ENCODE peak calls at places on chromosomes 13 and 19, in six cellular contexts. One of them, this sample, is unnamed.

GRCh38 chr19:43437712-43438111 is 23.0 kb downstream of the TEX101 start:
- DNase-seq in neuronal stem cell: no peak
- DNase-seq in heart left ventricle: no peak
- DNase-seq in HCT116: no peak
- DNase-seq in aorta: no peak
- DNase-seq in tibial nerve: no peak
- DNase-seq in this sample: no peak

GRCh38 chr13:80116107-80116506 is 224.8 kb downstream of the SPRY2 start:
- DNase-seq in aorta: no peak
- DNase-seq in HCT116: no peak
- DNase-seq in tibial nerve: no peak
- DNase-seq in heart left ventricle: no peak
- DNase-seq in neuronal stem cell: no peak
- DNase-seq in this sample: no peak

GRCh38 chr13:27405521-27406134 is 18.8 kb upstream of the GTF3A start:
- DNase-seq in aorta: no peak
- DNase-seq in neuronal stem cell: no peak
- DNase-seq in tibial nerve: no peak
- DNase-seq in heart left ventricle: no peak
- DNase-seq in HCT116: no peak
- DNase-seq in this sample: no peak

GRCh38 chr13:39202746-39203145 is 164.5 kb downstream of the NHLRC3 start:
- DNase-seq in aorta: no peak
- DNase-seq in heart left ventricle: no peak
- DNase-seq in neuronal stem cell: no peak
- DNase-seq in tibial nerve: no peak
- DNase-seq in HCT116: no peak
- DNase-seq in this sample: no peak

GRCh38 chr19:12647047-12647446 is 19.5 kb downstream of the MAN2B1 start:
- DNase-seq in heart left ventricle: no peak
- DNase-seq in tibial nerve: no peak
- DNase-seq in aorta: no peak
- DNase-seq in HCT116: no peak
- DNase-seq in neuronal stem cell: no peak
- DNase-seq in this sample: no peak

GRCh38 chr19:5083547-5083965 is 114.6 kb downstream of the KDM4B start:
- DNase-seq in tibial nerve: peak
- DNase-seq in neuronal stem cell: no peak
- DNase-seq in HCT116: no peak
- DNase-seq in aorta: peak
- DNase-seq in heart left ventricle: peak
- DNase-seq in this sample: no peak

GRCh38 chr13:23567792-23568480 is 2.3 kb upstream of the TNFRSF19 start:
- DNase-seq in HCT116: no peak
- DNase-seq in neuronal stem cell: peak
- DNase-seq in heart left ventricle: no peak
- DNase-seq in aorta: no peak
- DNase-seq in tibial nerve: no peak
- DNase-seq in this sample: no peak

GRCh38 chr19:677601-678380 is 1.6 kb downstream of the FSTL3 start:
- DNase-seq in tibial nerve: no peak
- DNase-seq in aorta: no peak
- DNase-seq in neuronal stem cell: no peak
- DNase-seq in heart left ventricle: no peak
- DNase-seq in HCT116: no peak
- DNase-seq in this sample: no peak

GRCh38 chr13:72145383-72145782 is 278.4 kb upstream of the DACH1 start:
- DNase-seq in aorta: no peak
- DNase-seq in HCT116: no peak
- DNase-seq in neuronal stem cell: no peak
- DNase-seq in heart left ventricle: no peak
- DNase-seq in tibial nerve: no peak
- DNase-seq in this sample: no peak

GRCh38 chr13:95087746-95088305 is 213.4 kb downstream of the ABCC4 start:
- DNase-seq in tibial nerve: no peak
- DNase-seq in heart left ventricle: no peak
- DNase-seq in aorta: no peak
- DNase-seq in HCT116: no peak
- DNase-seq in neuronal stem cell: no peak
- DNase-seq in this sample: no peak

GRCh38 chr13:106407338-106407737 is 128.1 kb downstream of the EFNB2 start:
- DNase-seq in tibial nerve: no peak
- DNase-seq in neuronal stem cell: no peak
- DNase-seq in heart left ventricle: no peak
- DNase-seq in aorta: no peak
- DNase-seq in HCT116: no peak
- DNase-seq in this sample: no peak

GRCh38 chr13:20127563-20128458 is 33.0 kb downstream of the GJA3 start:
- DNase-seq in tibial nerve: peak
- DNase-seq in aorta: peak
- DNase-seq in HCT116: no peak
- DNase-seq in neuronal stem cell: peak
- DNase-seq in heart left ventricle: peak
- DNase-seq in this sample: peak

GRCh38 chr19:14404322-14404721 is 14.8 kb downstream of the DDX39A start:
- DNase-seq in tibial nerve: no peak
- DNase-seq in HCT116: no peak
- DNase-seq in neuronal stem cell: no peak
- DNase-seq in aorta: no peak
- DNase-seq in heart left ventricle: no peak
- DNase-seq in this sample: no peak

GRCh38 chr19:14400913-14401312 is 18.2 kb downstream of the DDX39A start:
- DNase-seq in tibial nerve: no peak
- DNase-seq in neuronal stem cell: no peak
- DNase-seq in HCT116: no peak
- DNase-seq in heart left ventricle: no peak
- DNase-seq in aorta: peak
- DNase-seq in this sample: no peak

GRCh38 chr19:14405380-14405757 is 13.8 kb downstream of the DDX39A start:
- DNase-seq in tibial nerve: no peak
- DNase-seq in heart left ventricle: no peak
- DNase-seq in neuronal stem cell: peak
- DNase-seq in aorta: no peak
- DNase-seq in HCT116: no peak
- DNase-seq in this sample: no peak

GRCh38 chr19:14398563-14398962 is 17.3 kb downstream of the ADGRE5 start:
- DNase-seq in neuronal stem cell: no peak
- DNase-seq in aorta: no peak
- DNase-seq in tibial nerve: no peak
- DNase-seq in HCT116: no peak
- DNase-seq in heart left ventricle: no peak
- DNase-seq in this sample: no peak

DNA sequence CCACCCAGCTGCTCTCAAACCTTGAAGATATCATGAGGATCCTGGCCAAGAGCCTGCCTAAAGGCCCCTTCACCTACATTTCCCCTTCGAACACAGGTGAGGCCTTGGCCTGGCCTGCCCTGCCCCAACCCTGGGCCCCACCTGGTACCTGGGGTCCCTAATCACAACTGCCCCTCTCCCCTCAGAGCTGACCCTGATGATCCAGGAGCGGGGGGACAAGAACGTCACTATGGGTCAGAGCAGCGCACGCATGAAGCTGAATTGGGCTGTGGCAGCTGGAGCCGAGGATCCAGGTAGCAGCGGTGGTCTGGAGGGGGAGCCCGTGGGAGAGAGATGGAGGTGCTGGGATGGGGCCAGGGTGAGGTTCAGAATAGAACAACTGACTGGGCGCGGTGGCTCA is 17.7 kb downstream of the DDX39A start:
- DNase-seq in HCT116: no peak
- DNase-seq in tibial nerve: no peak
- DNase-seq in neuronal stem cell: no peak
- DNase-seq in heart left ventricle: no peak
- DNase-seq in aorta: no peak
- DNase-seq in this sample: no peak
- H3K27ac ChIP-seq in HCT116: peak
- H3K27ac ChIP-seq in tibial nerve: no peak
- H3K27ac ChIP-seq in neuronal stem cell: no peak
- H3K27ac ChIP-seq in heart left ventricle: no peak
- H3K27ac ChIP-seq in aorta: no peak
- H3K27ac ChIP-seq in this sample: no peak

GRCh38 chr19:8626823-8627222 is 3.6 kb upstream of the NFILZ start:
- DNase-seq in aorta: no peak
- DNase-seq in tibial nerve: no peak
- DNase-seq in HCT116: no peak
- DNase-seq in neuronal stem cell: no peak
- DNase-seq in heart left ventricle: no peak
- DNase-seq in this sample: no peak

GRCh38 chr19:8629996-8630683 is at the start of gene NFILZ:
- DNase-seq in tibial nerve: no peak
- DNase-seq in heart left ventricle: no peak
- DNase-seq in aorta: no peak
- DNase-seq in HCT116: no peak
- DNase-seq in neuronal stem cell: no peak
- DNase-seq in this sample: no peak

GRCh38 chr19:8631425-8631819 is 989 bp downstream of the NFILZ start:
- DNase-seq in tibial nerve: no peak
- DNase-seq in heart left ventricle: no peak
- DNase-seq in HCT116: no peak
- DNase-seq in neuronal stem cell: peak
- DNase-seq in aorta: peak
- DNase-seq in this sample: no peak

GRCh38 chr19:8629184-8629583 is 1.2 kb upstream of the NFILZ start:
- DNase-seq in HCT116: no peak
- DNase-seq in aorta: no peak
- DNase-seq in neuronal stem cell: no peak
- DNase-seq in tibial nerve: no peak
- DNase-seq in heart left ventricle: no peak
- DNase-seq in this sample: no peak

DNA sequence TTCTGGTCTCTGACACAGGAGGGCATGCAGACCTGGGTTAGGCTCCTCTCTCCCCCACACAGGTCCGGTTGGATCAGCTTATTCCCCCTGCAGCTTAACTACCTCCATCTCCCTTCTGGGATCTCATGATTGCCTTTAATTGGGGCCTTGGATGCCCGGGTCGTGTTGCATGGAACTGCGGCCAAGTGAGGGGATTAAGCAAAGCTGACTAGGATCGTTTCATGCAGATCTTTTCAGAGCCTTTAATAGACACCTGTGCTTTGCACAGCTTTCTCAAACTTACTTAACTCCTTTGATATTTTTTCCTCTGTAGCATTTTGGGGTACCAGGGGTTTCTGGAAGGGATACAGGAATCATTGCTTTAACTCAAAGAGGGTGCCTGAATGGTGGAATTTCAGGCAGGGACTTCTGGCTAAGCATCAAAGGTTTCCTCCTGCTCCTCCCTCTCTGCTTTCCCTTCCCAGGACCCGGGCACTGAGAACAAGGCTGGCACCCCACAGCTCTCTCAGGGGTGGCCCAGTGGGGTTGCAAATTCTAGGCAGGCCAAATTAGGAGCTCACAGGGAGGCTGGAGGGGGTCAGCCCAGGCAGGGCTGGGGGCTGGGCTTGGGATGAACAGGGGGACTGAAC is 477 bp downstream of the NFILZ start:
- DNase-seq in neuronal stem cell: no peak
- DNase-seq in aorta: no peak
- DNase-seq in HCT116: no peak
- DNase-seq in heart left ventricle: no peak
- DNase-seq in tibial nerve: no peak
- DNase-seq in this sample: no peak
- H3K27ac ChIP-seq in neuronal stem cell: peak
- H3K27ac ChIP-seq in aorta: no peak
- H3K27ac ChIP-seq in HCT116: no peak
- H3K27ac ChIP-seq in heart left ventricle: peak
- H3K27ac ChIP-seq in tibial nerve: no peak
- H3K27ac ChIP-seq in this sample: peak

DNA sequence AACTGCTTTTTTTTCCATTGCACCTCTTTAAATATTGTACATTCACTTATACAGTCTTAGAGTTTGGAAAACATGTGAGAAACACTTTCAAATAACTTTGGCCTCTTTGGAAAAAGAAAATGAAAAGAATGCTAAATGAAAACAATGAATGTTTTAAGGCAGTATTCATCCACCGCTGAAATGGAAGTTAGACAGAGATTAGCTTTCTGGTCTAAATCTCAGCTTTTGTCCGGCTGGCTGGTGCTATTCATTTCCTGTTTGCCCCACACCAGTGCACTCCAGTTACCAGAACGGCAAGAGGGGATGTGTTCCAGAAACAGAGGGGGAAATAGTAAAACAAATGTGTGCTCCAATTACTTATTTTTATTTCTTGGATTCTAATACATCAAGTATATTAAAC is 1201.3 kb downstream of the EFNB2 start:
- DNase-seq in tibial nerve: no peak
- DNase-seq in heart left ventricle: no peak
- DNase-seq in HCT116: no peak
- DNase-seq in neuronal stem cell: no peak
- DNase-seq in aorta: no peak
- DNase-seq in this sample: no peak
- H3K27ac ChIP-seq in tibial nerve: no peak
- H3K27ac ChIP-seq in heart left ventricle: no peak
- H3K27ac ChIP-seq in HCT116: no peak
- H3K27ac ChIP-seq in neuronal stem cell: no peak
- H3K27ac ChIP-seq in aorta: peak
- H3K27ac ChIP-seq in this sample: no peak

GRCh38 chr13:100540621-100541020 is 48.0 kb downstream of the GGACT start:
- DNase-seq in HCT116: no peak
- DNase-seq in aorta: no peak
- DNase-seq in neuronal stem cell: no peak
- DNase-seq in heart left ventricle: no peak
- DNase-seq in tibial nerve: no peak
- DNase-seq in this sample: no peak

GRCh38 chr13:100544866-100545683 is 43.5 kb downstream of the GGACT start:
- DNase-seq in heart left ventricle: peak
- DNase-seq in HCT116: no peak
- DNase-seq in aorta: peak
- DNase-seq in tibial nerve: no peak
- DNase-seq in neuronal stem cell: no peak
- DNase-seq in this sample: peak

GRCh38 chr13:100541882-100542545 is 46.6 kb downstream of the GGACT start:
- DNase-seq in aorta: no peak
- DNase-seq in heart left ventricle: peak
- DNase-seq in tibial nerve: no peak
- DNase-seq in HCT116: no peak
- DNase-seq in neuronal stem cell: no peak
- DNase-seq in this sample: no peak

GRCh38 chr13:100543872-100544602 is 44.6 kb downstream of the GGACT start:
- DNase-seq in neuronal stem cell: no peak
- DNase-seq in heart left ventricle: peak
- DNase-seq in tibial nerve: no peak
- DNase-seq in HCT116: no peak
- DNase-seq in aorta: no peak
- DNase-seq in this sample: no peak

DNA sequence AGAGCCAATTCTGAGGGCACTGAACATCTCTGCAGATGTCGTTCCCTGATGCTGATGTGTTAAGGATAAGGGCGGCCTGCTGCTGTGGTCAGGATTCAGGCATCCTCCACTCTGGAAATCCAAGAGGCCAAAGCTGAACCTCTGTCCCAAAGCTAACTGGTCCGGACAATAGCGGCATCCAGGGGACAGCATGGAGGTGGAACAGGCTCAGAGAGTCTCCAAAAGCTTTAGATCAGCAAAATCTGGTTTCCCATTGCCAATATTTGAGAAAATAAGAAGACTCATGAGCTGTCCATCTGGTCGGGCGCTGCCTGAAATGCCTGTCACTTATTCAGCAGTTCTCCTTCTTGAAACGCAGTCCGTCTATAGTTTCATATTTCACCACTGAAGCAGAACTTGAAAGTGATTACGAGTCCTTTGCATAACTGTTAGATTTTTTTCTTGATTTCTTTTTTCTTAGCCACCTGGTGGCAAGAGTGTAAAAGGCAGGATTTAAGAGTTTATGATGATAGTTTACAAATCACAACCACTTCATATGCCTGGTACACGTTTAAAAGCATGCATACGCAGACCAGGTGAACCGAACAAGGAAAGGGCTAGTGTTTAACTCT is 45.9 kb downstream of the GGACT start:
- DNase-seq in HCT116: no peak
- DNase-seq in neuronal stem cell: no peak
- DNase-seq in tibial nerve: no peak
- DNase-seq in heart left ventricle: peak
- DNase-seq in aorta: no peak
- DNase-seq in this sample: no peak
- H3K27ac ChIP-seq in HCT116: no peak
- H3K27ac ChIP-seq in neuronal stem cell: no peak
- H3K27ac ChIP-seq in tibial nerve: no peak
- H3K27ac ChIP-seq in heart left ventricle: no peak
- H3K27ac ChIP-seq in aorta: no peak
- H3K27ac ChIP-seq in this sample: no peak